ENCODE peak calls at places on chromosomes 16 and 17, in four cellular contexts. L, I, A and Z are unnamed samples.
A peak's percentile ranks its signal among the peaks of the same experiment; 100 is the strongest.

GRCh38 chr16:66948034-66948821 is 12.8 kb upstream of the CES3 start:
- DNase-seq in L (no peak), I (no peak), A (peak; percentile 57), Z (peak; percentile 43)

GRCh38 chr17:16817201-16817600 is 127.2 kb downstream of the CCDC144A start:
- DNase-seq in L (no peak), I (no peak), A (no peak), Z (no peak)

GRCh38 chr17:45243750-45244149 is 18.1 kb downstream of the SPATA32 start:
- DNase-seq in L (no peak), I (no peak), A (no peak), Z (peak; percentile 82)

GRCh38 chr17:21170829-21171228 is 43.1 kb downstream of the TMEM11 start:
- DNase-seq in L (no peak), I (no peak), A (no peak), Z (no peak)

GRCh38 chr17:17724991-17725852 is 44.0 kb downstream of the RAI1 start:
- DNase-seq in L (no peak), I (no peak), A (no peak), Z (no peak)

GRCh38 chr17:3558603-3559269 is 1.1 kb upstream of the TRPV3 start:
- DNase-seq in L (no peak), I (no peak), A (no peak), Z (peak; percentile 85)

GRCh38 chr17:72430611-72431432 is 310.0 kb downstream of the SOX9 start:
- DNase-seq in L (no peak), I (no peak), A (no peak), Z (peak; percentile 77)

GRCh38 chr16:85332175-85332574 is 219.9 kb upstream of the CIBAR2 start:
- DNase-seq in L (no peak), I (no peak), A (no peak), Z (no peak)

GRCh38 chr17:29622337-29623282 is at the start of gene CORO6:
- DNase-seq in L (no peak), I (no peak), A (peak; percentile 78), Z (peak; percentile 47)

GRCh38 chr17:15475620-15476354 is 8.4 kb upstream of the CDRT4 start:
- DNase-seq in L (no peak), I (no peak), A (no peak), Z (no peak)

GRCh38 chr16:84672276-84673202 is 24.2 kb downstream of the KLHL36 start:
- DNase-seq in L (peak; percentile 57), I (peak; percentile 89), A (peak; percentile 78), Z (peak; percentile 83)

GRCh38 chr16:59993101-59993500 is 1259.0 kb upstream of the GOT2 start:
- DNase-seq in L (no peak), I (no peak), A (no peak), Z (no peak)

GRCh38 chr16:73308776-73309175 is 260.8 kb upstream of the ZFHX3 start:
- DNase-seq in L (no peak), I (no peak), A (no peak), Z (no peak)

GRCh38 chr17:57902800-57903759 is 52.1 kb downstream of the CUEDC1 start:
- DNase-seq in L (no peak), I (peak; percentile 91), A (no peak), Z (peak; percentile 80)

DNA sequence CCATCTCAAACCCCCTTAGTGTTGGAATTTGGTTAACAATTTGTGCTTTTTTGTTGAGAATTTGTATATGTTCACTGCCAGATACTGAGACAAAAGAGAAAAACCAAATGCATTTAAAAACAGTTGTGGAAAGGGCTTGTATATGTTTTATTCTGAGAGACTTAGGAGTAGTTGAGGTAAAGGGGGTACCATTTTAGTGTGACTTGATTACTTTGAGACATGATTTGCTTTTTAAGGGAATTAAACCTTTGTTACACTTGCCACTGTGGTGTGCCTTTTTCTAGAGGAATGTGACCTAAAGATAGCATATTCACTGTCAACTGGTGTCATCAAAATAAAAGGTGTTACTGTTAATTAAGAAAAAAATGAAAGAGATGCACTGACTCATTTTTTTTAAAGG is 4.5 kb downstream of the IGF2BP1 start:
- DNase-seq in L (no peak), I (no peak), A (no peak), Z (no peak)
- H3K27me3 ChIP-seq in L (no peaks in the 10 kb centered on the region), I (peaks cover 100% of the 10 kb centered on the region), A (no peaks in the 10 kb centered on the region), Z (peaks cover 100% of the 10 kb centered on the region)

GRCh38 chr16:87317766-87318121 is 552 bp upstream of the C16orf95 start:
- DNase-seq in L (no peak), I (peak; percentile 84), A (peak; percentile 78), Z (peak; percentile 73)
- TF ChIP-seq EP300 in L (no peak), I (no peak), A (no peak), Z (no peak)

GRCh38 chr16:86342161-86342560 is 168.2 kb upstream of the FOXF1 start:
- DNase-seq in L (no peak), I (no peak), A (no peak), Z (no peak)
- H3K27me3 ChIP-seq in L (peaks cover 7% of the 10 kb centered on the region), I (peaks cover 57% of the 10 kb centered on the region), A (no peaks in the 10 kb centered on the region), Z (peaks cover 8% of the 10 kb centered on the region)

GRCh38 chr16:81006472-81007311 is at the start of the genes CENPN and CMC2:
- DNase-seq in L (peak; percentile 88), I (peak; percentile 99), A (peak; percentile 100), Z (peak; percentile 99)
- TF ChIP-seq EP300 in L (peak; percentile 99), I (no peak), A (no peak), Z (no peak)

DNA sequence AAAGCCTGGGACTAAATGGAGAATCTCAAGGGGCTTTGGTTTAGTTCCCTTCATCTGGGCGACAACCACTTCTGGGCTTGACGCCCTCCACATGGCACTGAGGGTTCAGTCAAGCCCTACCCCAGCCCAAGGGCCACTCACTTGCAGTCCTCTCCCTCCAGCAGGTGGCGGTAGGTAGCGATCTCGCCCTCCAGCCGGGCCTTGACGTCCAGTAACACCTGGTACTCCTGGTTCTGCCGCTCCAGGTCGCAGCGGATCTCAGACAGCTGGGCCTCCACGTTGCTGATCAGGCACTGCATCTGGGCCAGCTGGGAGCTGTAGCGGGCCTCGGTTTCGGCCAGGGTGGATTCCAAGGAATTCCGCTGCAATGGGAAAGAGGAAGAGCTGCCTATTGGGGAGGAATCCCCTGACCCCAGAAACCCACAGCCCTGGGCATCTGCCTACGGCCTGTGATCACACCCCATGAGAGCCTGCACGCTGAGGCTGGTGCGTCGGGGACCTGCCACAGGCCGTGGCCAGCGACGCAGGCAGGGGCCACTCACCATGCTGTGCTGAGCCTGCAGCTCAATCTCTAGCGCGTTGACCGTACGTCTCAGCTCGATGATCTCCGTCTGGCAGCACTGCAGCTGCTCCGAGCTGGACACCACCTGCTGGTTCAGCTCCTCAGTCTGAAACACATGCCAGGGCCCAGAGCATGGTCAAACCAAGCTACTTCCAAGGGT is 2.7 kb downstream of the KRT36 start:
- DNase-seq in L (peak; percentile 59), I (no peak), A (peak; percentile 29), Z (peak; percentile 68)
- H3K27me3 ChIP-seq in L (peaks cover 6% of the 10 kb centered on the region), I (peaks cover 10% of the 10 kb centered on the region), A (no peaks in the 10 kb centered on the region), Z (no peaks in the 10 kb centered on the region)

DNA sequence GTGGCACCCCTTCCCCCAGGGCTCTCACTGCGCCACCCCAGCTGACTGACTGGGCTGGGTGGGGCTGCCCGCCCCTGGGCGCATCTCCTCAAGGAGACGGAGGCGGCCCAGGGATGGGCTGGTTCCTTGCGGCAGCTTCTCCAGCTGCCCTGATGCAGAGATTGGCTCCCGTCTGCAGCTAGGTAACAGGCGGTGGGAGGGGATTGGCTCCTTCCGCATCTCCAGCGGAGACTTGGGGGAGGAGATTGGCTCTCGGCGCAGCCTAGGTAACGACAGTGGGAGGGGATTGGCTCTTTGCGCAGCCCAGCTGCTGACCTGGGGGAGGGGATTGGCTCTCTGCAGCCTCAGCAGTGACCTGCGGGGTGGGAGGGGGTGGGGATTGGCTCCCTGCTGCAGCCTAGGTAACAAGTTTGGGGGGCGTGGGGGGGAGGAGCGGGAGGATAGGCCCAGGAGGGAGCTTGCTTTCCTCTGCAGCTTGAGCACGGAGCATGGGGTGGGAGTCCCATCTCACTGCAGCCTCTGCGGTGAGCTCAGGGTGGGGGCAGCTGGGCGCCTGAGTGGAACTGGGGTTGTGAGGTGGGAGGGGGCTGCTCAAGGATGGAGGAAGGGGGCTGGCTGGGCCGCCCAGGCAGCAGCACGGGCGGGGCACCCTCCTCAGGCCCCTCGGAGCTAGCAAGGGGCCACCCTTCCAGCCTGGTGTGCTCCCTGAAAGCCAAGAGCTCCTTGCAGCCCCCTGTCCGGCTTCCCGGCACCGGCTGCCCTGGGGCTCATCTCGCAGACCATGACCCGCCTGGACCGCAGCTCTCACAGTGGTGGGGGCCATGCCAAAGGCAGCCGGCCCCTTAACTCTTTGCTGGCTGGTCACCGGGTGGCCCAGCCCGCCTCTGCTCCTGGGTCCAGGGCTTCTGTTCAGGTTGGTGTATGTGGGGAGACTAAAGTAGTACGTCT is 6.4 kb downstream of the NFE2L1 start:
- DNase-seq in L (peak; percentile 98), I (no peak), A (peak; percentile 90), Z (peak; percentile 35)
- TF ChIP-seq EP300 in L (no peak), I (no peak), A (no peak), Z (no peak)

GRCh38 chr16:1081734-1082265 is 9.3 kb downstream of the SSTR5 start:
- DNase-seq in L (no peak), I (no peak), A (no peak), Z (no peak)
- H3K27me3 ChIP-seq in L (no peaks in the 10 kb centered on the region), I (peaks cover 94% of the 10 kb centered on the region), A (no peaks in the 10 kb centered on the region), Z (peaks cover 86% of the 10 kb centered on the region)

DNA sequence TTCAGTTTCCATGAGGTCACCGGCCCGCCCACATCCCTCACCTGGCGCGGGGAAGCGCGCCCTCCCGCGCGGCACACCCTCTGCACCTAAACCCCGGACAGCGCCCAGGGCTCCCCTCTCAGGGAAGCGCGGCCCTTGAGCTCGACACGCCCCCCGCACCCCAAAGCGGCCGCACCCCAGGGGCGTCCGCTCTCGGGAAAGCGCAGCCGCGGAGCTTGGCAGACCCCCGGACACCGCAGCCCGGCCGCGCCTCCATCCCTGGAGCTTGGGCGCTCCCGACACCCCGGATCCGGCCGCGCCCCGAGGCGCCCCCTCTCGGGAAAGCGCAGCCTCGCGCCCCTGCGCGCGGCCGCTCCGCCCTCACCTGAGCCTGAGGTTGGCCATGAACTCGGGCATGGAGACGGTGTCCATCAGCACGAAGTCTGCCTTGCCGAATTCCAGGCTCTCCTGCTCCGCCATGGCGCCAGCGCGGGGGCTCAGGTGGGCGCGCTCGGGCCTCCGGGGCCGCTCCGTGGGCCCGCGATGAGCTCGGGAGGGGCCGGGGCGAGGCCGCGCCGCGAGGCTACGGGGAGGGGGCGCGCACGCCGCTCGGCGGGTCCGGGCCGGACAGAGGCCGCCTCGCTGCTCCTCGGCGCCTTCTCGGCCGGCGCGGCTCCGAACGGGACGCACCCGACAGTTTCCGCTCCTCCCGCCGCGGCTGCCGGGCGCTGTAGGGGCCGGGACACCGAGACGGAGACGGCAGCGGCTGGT is at the start of gene MYO1D:
- DNase-seq in L (no peak), I (peak; percentile 82), A (peak; percentile 74), Z (peak; percentile 88)
- TF ChIP-seq EP300 in L (no peak), I (no peak), A (no peak), Z (no peak)